ENCODE peak calls at places on chromosomes 1 and 21, in five cellular contexts. E, I, L, A and O are unnamed samples.

GRCh38 chr1:238677567-238677966 is 708.8 kb upstream of the CHRM3 start:
- DNase-seq in E (no peak), I (no peak), L (no peak), A (no peak), O (no peak)

GRCh38 chr1:43766086-43766784 is 58.9 kb downstream of the ST3GAL3 start:
- DNase-seq in E (no peak), I (no peak), L (no peak), A (no peak), O (no peak)

GRCh38 chr1:24878775-24879742 is 51.0 kb downstream of the RUNX3 start:
- DNase-seq in E (no peak), I (no peak), L (peak), A (no peak), O (no peak)

GRCh38 chr1:2208309-2209239 is 14.0 kb upstream of the FAAP20 start:
- DNase-seq in E (peak), I (no peak), L (peak), A (no peak), O (peak)

GRCh38 chr1:30879940-30880339 is 28.6 kb downstream of the SDC3 start:
- DNase-seq in E (peak), I (no peak), L (no peak), A (peak), O (no peak)

GRCh38 chr1:228166170-228166936 is 749 bp downstream of the IBA57 start:
- DNase-seq in E (peak), I (peak), L (peak), A (peak), O (peak)

GRCh38 chr1:90768826-90769225 is 51.7 kb upstream of the BARHL2 start:
- DNase-seq in E (no peak), I (no peak), L (no peak), A (no peak), O (no peak)

GRCh38 chr1:58584082-58584895 is 7.2 kb upstream of the TACSTD2 start:
- DNase-seq in E (no peak), I (no peak), L (peak), A (no peak), O (peak)

GRCh38 chr1:21909787-21910503 is 27.2 kb downstream of the HSPG2 start:
- DNase-seq in E (no peak), I (no peak), L (peak), A (no peak), O (peak)

GRCh38 chr1:208511242-208511860 is 267.2 kb upstream of the PLXNA2 start:
- DNase-seq in E (no peak), I (no peak), L (no peak), A (no peak), O (no peak)

GRCh38 chr1:40794915-40795715 is 11.5 kb downstream of the KCNQ4 start:
- DNase-seq in E (no peak), I (no peak), L (no peak), A (no peak), O (no peak)

GRCh38 chr1:241600496-241600901 is 39.7 kb downstream of the CHML start:
- DNase-seq in E (no peak), I (no peak), L (no peak), A (no peak), O (no peak)

GRCh38 chr1:55214214-55214902 is 806 bp downstream of the USP24 start:
- DNase-seq in E (peak), I (peak), L (peak), A (peak), O (peak)

GRCh38 chr1:89809556-89809955 is 11.3 kb upstream of the LRRC8D start:
- DNase-seq in E (no peak), I (no peak), L (no peak), A (no peak), O (no peak)

GRCh38 chr21:43834146-43834905 is 30.7 kb upstream of the AGPAT3 start:
- DNase-seq in E (no peak), I (no peak), L (no peak), A (no peak), O (no peak)

GRCh38 chr1:28983509-28984310 is 69.3 kb downstream of the EPB41 start:
- DNase-seq in E (no peak), I (no peak), L (peak), A (no peak), O (no peak)

GRCh38 chr1:111516008-111516535 is 12.6 kb upstream of the ADORA3 start:
- DNase-seq in E (peak), I (peak), L (peak), A (no peak), O (peak)

GRCh38 chr1:224317383-224318045 is 12.5 kb downstream of the NVL start:
- DNase-seq in E (peak), I (no peak), L (no peak), A (peak), O (no peak)

GRCh38 chr1:205502111-205502810 is 2.2 kb upstream of the CDK18 start:
- DNase-seq in E (no peak), I (no peak), L (no peak), A (no peak), O (no peak)

GRCh38 chr1:176735201-176735600 is 272.2 kb downstream of the PAPPA2 start:
- DNase-seq in E (no peak), I (no peak), L (no peak), A (no peak), O (no peak)

GRCh38 chr1:81179239-81179638 is 621.5 kb upstream of the ADGRL2 start:
- DNase-seq in E (no peak), I (no peak), L (no peak), A (no peak), O (peak)

GRCh38 chr1:88825721-88826120 is 65.6 kb downstream of the GTF2B start:
- DNase-seq in E (no peak), I (no peak), L (no peak), A (peak), O (no peak)